ENCODE peak calls at places on chromosomes 12 and 14, in six cellular contexts. L is HepG2, J is HCT116, N is IMR-90, P is SK-N-SH, S is PC-3. O is an unnamed sample.

GRCh38 chr12:40980346-40981005 is 207.6 kb upstream of the PDZRN4 start:
- DNase-seq in L (no peak), P (no peak), S (no peak), N (peak; percentile 2), J (peak; percentile 12), O (no peak)

GRCh38 chr12:65170245-65170881 is 980 bp downstream of the LEMD3 start:
- DNase-seq in J (peak; percentile 28), S (peak; percentile 58), N (peak; percentile 38), P (peak; percentile 63), L (peak; percentile 27), O (peak; percentile 74)

GRCh38 chr12:3216726-3217682 is 139.8 kb downstream of the TSPAN9 start:
- DNase-seq in N (peak; percentile 88), J (peak; percentile 4), L (no peak), P (no peak), S (peak; percentile 4), O (no peak)

GRCh38 chr14:101716077-101716950 is 45.2 kb upstream of the PPP2R5C start:
- DNase-seq in L (no peak), J (no peak), N (no peak), S (no peak), P (no peak), O (no peak)

GRCh38 chr12:67299526-67299925 is 30.4 kb downstream of the CAND1 start:
- DNase-seq in J (no peak), L (no peak), P (no peak), S (no peak), N (no peak), O (no peak)

GRCh38 chr12:113747048-113747447 is 219.1 kb downstream of the RBM19 start:
- DNase-seq in L (no peak), P (no peak), J (no peak), N (no peak), S (no peak), O (no peak)

GRCh38 chr14:92040431-92041040 is 677 bp upstream of the TRIP11 start:
- DNase-seq in P (peak; percentile 47), S (peak; percentile 28), N (peak; percentile 61), L (peak; percentile 18), J (peak; percentile 12), O (peak; percentile 95)

GRCh38 chr12:129102233-129102632 is 249.0 kb downstream of the GLT1D1 start:
- DNase-seq in L (no peak), P (no peak), J (no peak), N (no peak), S (no peak), O (no peak)

GRCh38 chr12:11885261-11886038 is 185.3 kb upstream of the BCL2L14 start:
- DNase-seq in N (peak; percentile 76), S (peak; percentile 85), L (peak; percentile 94), J (no peak), P (no peak), O (no peak)

GRCh38 chr12:55797068-55797467 is 20.5 kb downstream of the SARNP start:
- DNase-seq in J (peak; percentile 26), S (peak; percentile 47), L (peak; percentile 51), N (peak; percentile 56), P (peak; percentile 68), O (peak; percentile 66)

GRCh38 chr14:100298551-100299237 is 7.5 kb downstream of the SLC25A29 start:
- DNase-seq in N (no peak), P (no peak), L (no peak), S (no peak), J (no peak), O (no peak)
- H3K9ac ChIP-seq in N (no peak overlapping the region), P (no peak overlapping the region), L (no peak overlapping the region), S (no peak overlapping the region), J (no peak overlapping the region), O (no peak overlapping the region)

GRCh38 chr12:25970916-25971674 is 12.6 kb downstream of the RASSF8 start:
- DNase-seq in J (no peak), S (no peak), L (no peak), N (no peak), P (no peak), O (no peak)

GRCh38 chr12:25965682-25966081 is 7.2 kb downstream of the RASSF8 start:
- DNase-seq in L (no peak), N (no peak), J (no peak), S (no peak), P (no peak), O (no peak)

GRCh38 chr12:25971675-25972035 is 13.2 kb downstream of the RASSF8 start:
- DNase-seq in J (no peak), S (no peak), P (no peak), N (no peak), L (no peak), O (no peak)

GRCh38 chr12:25972783-25973182 is 14.3 kb downstream of the RASSF8 start:
- DNase-seq in S (peak; percentile 39), J (no peak), L (no peak), P (no peak), N (peak; percentile 79), O (no peak)

GRCh38 chr12:25970082-25970481 is 11.6 kb downstream of the RASSF8 start:
- DNase-seq in J (no peak), L (no peak), N (no peak), S (peak; percentile 90), P (no peak), O (no peak)
- H3K4me1 ChIP-seq in J (no peaks in the 10 kb centered on the region), L (no peaks in the 10 kb centered on the region), N (peaks cover 11% of the 10 kb centered on the region), S (peaks cover 39% of the 10 kb centered on the region), P (no peaks in the 10 kb centered on the region), O (no peaks in the 10 kb centered on the region)

GRCh38 chr14:54257424-54257823 is 139.4 kb upstream of the CDKN3 start:
- DNase-seq in S (no peak), J (no peak), P (no peak), N (no peak), L (no peak), O (no peak)
- H3K9ac ChIP-seq in S (no peak overlapping the region), J (no peak overlapping the region), P (no peak overlapping the region), N (no peak overlapping the region), L (no peak overlapping the region), O (no peak overlapping the region)

GRCh38 chr14:99191663-99192621 is 80.1 kb downstream of the BCL11B start:
- DNase-seq in S (peak; percentile 53), N (peak; percentile 13), J (no peak), L (no peak), P (no peak), O (no peak)

GRCh38 chr14:99194136-99194535 is 77.9 kb downstream of the BCL11B start:
- DNase-seq in N (no peak), P (no peak), L (no peak), J (no peak), S (no peak), O (no peak)

GRCh38 chr14:99190696-99191662 is 81.0 kb downstream of the BCL11B start:
- DNase-seq in N (no peak), S (no peak), P (no peak), L (no peak), J (no peak), O (peak; percentile 49)

GRCh38 chr14:99194736-99195135 is 77.3 kb downstream of the BCL11B start:
- DNase-seq in S (no peak), J (no peak), L (no peak), P (no peak), N (no peak), O (no peak)

GRCh38 chr14:99192823-99193222 is 79.2 kb downstream of the BCL11B start:
- DNase-seq in L (no peak), P (no peak), N (no peak), S (no peak), J (no peak), O (no peak)
- H3K4me1 ChIP-seq in L (peaks cover 10% of the 10 kb centered on the region), P (peaks cover 7% of the 10 kb centered on the region), N (no peaks in the 10 kb centered on the region), S (no peaks in the 10 kb centered on the region), J (no peaks in the 10 kb centered on the region), O (no peaks in the 10 kb centered on the region)

GRCh38 chr14:61672796-61673195 is 22.5 kb upstream of the HIF1A start:
- DNase-seq in P (no peak), J (no peak), L (no peak), N (no peak), S (no peak), O (no peak)

GRCh38 chr14:61677469-61677868 is 17.8 kb upstream of the HIF1A start:
- DNase-seq in J (no peak), N (no peak), L (no peak), S (no peak), P (no peak), O (no peak)

GRCh38 chr14:61678966-61679365 is 16.3 kb upstream of the HIF1A start:
- DNase-seq in J (no peak), N (no peak), P (peak; percentile 55), S (no peak), L (no peak), O (no peak)

GRCh38 chr14:61673305-61673704 is 22.0 kb upstream of the HIF1A start:
- DNase-seq in S (no peak), J (no peak), L (no peak), N (no peak), P (no peak), O (no peak)

DNA sequence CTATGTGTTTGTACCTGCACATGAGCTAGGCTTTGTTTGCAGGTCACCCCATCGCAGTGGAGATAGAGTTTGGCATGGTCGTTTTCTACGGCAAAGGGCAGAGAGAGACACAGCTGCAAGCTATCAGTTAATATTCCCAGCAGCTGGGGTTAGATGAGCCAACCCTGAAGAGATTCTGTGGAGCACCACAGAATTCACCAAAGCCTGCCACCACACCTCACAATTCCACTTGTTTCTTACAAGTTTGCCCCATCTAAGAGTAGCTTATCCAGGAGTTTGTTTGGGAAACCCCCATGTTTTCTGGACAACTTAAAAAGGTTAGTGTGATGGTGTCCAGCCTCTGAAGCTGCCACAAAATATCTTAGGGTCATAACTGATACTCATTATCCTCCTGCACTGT is 20.0 kb upstream of the HIF1A start:
- DNase-seq in N (no peak), J (no peak), P (no peak), L (no peak), S (no peak), O (no peak)
- H3K9ac ChIP-seq in N (no peak overlapping the region), J (no peak overlapping the region), P (no peak overlapping the region), L (no peak overlapping the region), S (no peak overlapping the region), O (no peak overlapping the region)

DNA sequence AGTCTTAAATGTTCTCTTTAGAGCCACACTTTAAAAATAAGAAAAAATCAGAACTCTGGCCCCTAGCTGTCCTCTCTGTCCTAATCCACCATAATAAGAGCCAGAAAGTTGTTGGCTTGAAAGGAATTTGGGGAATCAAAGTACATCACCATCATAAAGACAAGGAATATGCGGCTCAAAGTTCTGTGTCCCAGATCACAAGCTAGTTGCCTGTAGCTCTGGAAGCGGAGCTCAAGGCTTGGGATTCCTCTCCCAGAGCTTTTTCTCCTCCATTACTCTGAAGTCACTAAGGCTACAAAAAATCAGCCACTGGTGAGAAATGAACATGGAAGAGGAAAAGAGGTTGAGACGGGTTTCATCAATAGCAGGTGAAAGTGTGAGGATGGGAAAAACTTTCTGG is 6.4 kb downstream of the DPF3 start:
- DNase-seq in S (no peak), P (no peak), N (no peak), J (no peak), L (no peak), O (no peak)
- H3K4me1 ChIP-seq in S (peaks cover 35% of the 10 kb centered on the region), P (no peaks in the 10 kb centered on the region), N (peaks cover 22% of the 10 kb centered on the region), J (peaks cover 3% of the 10 kb centered on the region), L (peaks cover 9% of the 10 kb centered on the region), O (peaks cover 8% of the 10 kb centered on the region)

GRCh38 chr12:52145941-52146821 is 45.6 kb downstream of the KRT80 start:
- DNase-seq in N (no peak), P (no peak), J (no peak), L (no peak), S (no peak), O (no peak)
- H3K9ac ChIP-seq in N (peak overlapping the region; percentile 29), P (peak overlapping the region; percentile 93), J (peak overlapping the region; percentile 91), L (no peak overlapping the region), S (peak overlapping the region; percentile 98), O (no peak overlapping the region)

GRCh38 chr12:116066381-116067230 is 210.9 kb downstream of the MED13L start:
- DNase-seq in S (peak; percentile 66), J (peak; percentile 33), N (peak; percentile 48), L (peak; percentile 34), P (peak; percentile 34), O (peak; percentile 81)
- H3K4me1 ChIP-seq in S (peaks cover 6% of the 10 kb centered on the region), J (peaks cover 7% of the 10 kb centered on the region), N (peaks cover 8% of the 10 kb centered on the region), L (peaks cover 14% of the 10 kb centered on the region), P (peaks cover 22% of the 10 kb centered on the region), O (no peaks in the 10 kb centered on the region)

O was measured in Karpas-422.